ENCODE peak calls at places on chromosomes 5 and 9, in seven cellular contexts. Q is trophoblast cell, H is mesenchymal stem cell, R is H9, F is H1, N is neuronal stem cell, J is mesendoderm. G is an unnamed sample.

GRCh38 chr5:119393201-119393691 is 37.4 kb downstream of the TNFAIP8 start:
- DNase-seq in H (peak), J (no peak), N (no peak), F (no peak), R (no peak), Q (no peak), G (no peak)

GRCh38 chr5:151706906-151707305 is 20.2 kb upstream of the SPARC start:
- DNase-seq in N (no peak), R (no peak), Q (no peak), F (no peak), J (no peak), H (no peak), G (peak)

GRCh38 chr9:35813434-35814105 is 1.3 kb downstream of the HINT2 start:
- DNase-seq in J (peak), F (no peak), N (no peak), Q (no peak), H (peak), R (peak), G (peak)

GRCh38 chr9:116998305-116998704 is 311.2 kb downstream of the TRIM32 start:
- DNase-seq in N (peak), R (no peak), J (peak), H (peak), F (no peak), Q (no peak), G (peak)

GRCh38 chr5:124365491-124365890 is 380.9 kb downstream of the ZNF608 start:
- DNase-seq in H (no peak), J (no peak), N (no peak), Q (no peak), R (no peak), F (no peak), G (no peak)

GRCh38 chr9:118271936-118272335 is 567.7 kb downstream of the TLR4 start:
- DNase-seq in N (no peak), F (no peak), Q (no peak), J (no peak), R (no peak), H (peak), G (no peak)

GRCh38 chr5:33120671-33121070 is 320.1 kb upstream of the TARS1 start:
- DNase-seq in Q (no peak), R (no peak), F (no peak), H (no peak), N (no peak), J (no peak), G (peak)

GRCh38 chr5:135131801-135132675 is 98.0 kb upstream of the PITX1 start:
- DNase-seq in H (peak), R (no peak), F (no peak), Q (no peak), J (peak), N (no peak), G (peak)

GRCh38 chr5:145811834-145812625 is 23.1 kb downstream of the PRELID2 start:
- DNase-seq in Q (no peak), R (no peak), N (no peak), H (peak), F (no peak), J (peak), G (peak)

GRCh38 chr5:83577036-83577636 is 105.6 kb downstream of the VCAN start:
- DNase-seq in R (no peak), H (peak), J (peak), Q (peak), F (no peak), N (no peak), G (peak)

GRCh38 chr5:161719157-161719556 is 33.6 kb downstream of the GABRA6 start:
- DNase-seq in N (no peak), R (no peak), H (no peak), Q (no peak), J (no peak), F (no peak), G (no peak)

GRCh38 chr9:4297795-4298254 is 2.0 kb downstream of the GLIS3 start:
- DNase-seq in J (peak), H (peak), Q (no peak), F (no peak), R (peak), N (peak), G (peak)

GRCh38 chr9:131480258-131480657 is 22.5 kb upstream of the POMT1 start:
- DNase-seq in Q (no peak), J (no peak), N (no peak), H (no peak), F (no peak), R (no peak), G (no peak)

GRCh38 chr9:90802534-90802933 is 915 bp downstream of the SYK start:
- DNase-seq in Q (no peak), N (no peak), F (no peak), H (peak), R (no peak), J (no peak), G (no peak)

GRCh38 chr9:74431467-74431866 is 65.7 kb upstream of the RORB start:
- DNase-seq in J (peak), Q (no peak), R (no peak), N (no peak), H (no peak), F (no peak), G (no peak)

GRCh38 chr5:127875235-127876021 is 172.2 kb downstream of the CCDC192 start:
- DNase-seq in N (peak), R (peak), H (peak), J (peak), Q (peak), F (peak), G (peak)

GRCh38 chr9:73011956-73012355 is 59.1 kb upstream of the ALDH1A1 start:
- DNase-seq in H (no peak), J (no peak), N (no peak), F (no peak), R (no peak), Q (no peak), G (no peak)

GRCh38 chr9:125332527-125332926 is 70.9 kb downstream of the GAPVD1 start:
- DNase-seq in Q (no peak), H (no peak), J (no peak), R (no peak), F (no peak), N (no peak), G (no peak)

GRCh38 chr5:67900515-67900914 is 315.0 kb upstream of the PIK3R1 start:
- DNase-seq in R (no peak), F (no peak), N (no peak), J (no peak), H (no peak), Q (no peak), G (no peak)

GRCh38 chr5:148474025-148474511 is 90.3 kb downstream of the FBXO38 start:
- DNase-seq in Q (peak), H (no peak), R (no peak), F (no peak), J (peak), N (no peak), G (peak)

GRCh38 chr5:66519626-66520025 is 76.6 kb upstream of the MAST4 start:
- DNase-seq in Q (peak), N (no peak), F (no peak), J (no peak), R (no peak), H (no peak), G (no peak)

GRCh38 chr5:42949348-42950090 is 90.6 kb downstream of the ANXA2R start:
- DNase-seq in N (no peak), F (no peak), H (no peak), R (no peak), J (no peak), Q (peak), G (peak)

GRCh38 chr5:139639619-139640431 is 8.3 kb upstream of the CXXC5 start:
- DNase-seq in H (no peak), Q (no peak), R (no peak), J (no peak), N (no peak), F (peak), G (peak)

GRCh38 chr9:108040783-108041182 is 551.2 kb upstream of the KLF4 start:
- DNase-seq in N (no peak), Q (peak), F (no peak), R (no peak), J (no peak), H (peak), G (peak)

GRCh38 chr5:61051267-61051666 is 106.3 kb downstream of the NDUFAF2 start:
- DNase-seq in N (no peak), F (no peak), Q (no peak), J (peak), R (no peak), H (peak), G (peak)

GRCh38 chr5:174323878-174324281 is 278.4 kb downstream of the NSG2 start:
- DNase-seq in Q (no peak), F (peak), H (peak), N (peak), J (peak), R (peak), G (peak)

GRCh38 chr5:4882186-4882585 is 257.9 kb upstream of the ADAMTS16 start:
- DNase-seq in R (no peak), N (no peak), Q (no peak), J (no peak), F (no peak), H (no peak), G (no peak)

DNA sequence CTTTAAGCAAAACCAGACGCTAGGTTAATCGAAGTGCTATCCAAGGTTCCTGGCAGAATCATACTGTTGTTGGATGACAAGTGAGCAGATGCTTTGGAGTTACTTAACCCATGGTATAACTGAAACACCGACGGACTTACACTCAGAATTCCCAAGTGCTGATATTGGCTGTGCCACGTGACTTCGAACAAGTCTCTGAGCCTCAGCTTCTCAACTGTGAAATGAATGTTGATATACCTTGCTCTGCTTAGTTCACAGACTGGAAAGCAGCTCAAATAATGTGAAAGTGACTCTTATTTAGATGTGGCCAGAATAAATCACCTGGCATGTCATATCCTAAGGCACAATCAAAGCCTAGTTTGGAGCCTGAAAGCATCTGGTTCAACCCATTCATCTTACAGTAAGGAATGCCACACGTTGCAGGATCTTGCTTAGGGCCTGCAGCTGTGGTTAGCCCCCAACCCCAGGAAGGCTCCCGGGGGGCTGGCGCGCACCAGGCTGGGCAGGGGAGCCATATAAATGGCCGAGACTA is 759 bp downstream of the GEMIN5 start:
- DNase-seq in R (no peak), H (peak), J (no peak), Q (no peak), N (peak), F (no peak), G (peak)
- H3K4ac ChIP-seq in R (no peak), H (no peak), J (no peak), Q (peak), N (no peak), F (no peak), G (no peak)

DNA sequence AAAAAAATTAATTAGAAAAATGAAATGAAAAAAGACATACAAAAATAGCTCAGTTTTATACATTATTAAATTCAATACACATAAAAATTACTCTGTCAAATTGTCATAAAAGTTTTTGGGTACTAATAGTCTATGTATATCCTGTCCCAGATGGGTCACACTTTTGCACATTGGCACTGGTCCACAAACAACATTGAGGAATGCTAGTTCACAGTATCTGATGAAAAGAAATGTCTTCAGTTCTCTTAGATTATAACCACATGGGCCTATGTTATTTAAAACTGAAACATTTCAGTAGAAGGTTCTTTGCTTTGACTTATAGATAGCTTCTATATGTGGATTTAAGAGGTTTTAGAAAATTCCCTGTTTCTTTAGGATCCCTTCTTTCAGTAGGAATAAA is 39.8 kb downstream of the LNPEP start:
- DNase-seq in H (no peak), F (no peak), R (no peak), J (no peak), Q (no peak), N (no peak), G (peak)
- H3K4ac ChIP-seq in H (no peak), F (no peak), R (no peak), J (no peak), Q (no peak), N (no peak), G (no peak)

GRCh38 chr9:137016436-137016835 is 11.6 kb downstream of the ABCA2 start:
- DNase-seq in Q (no peak), J (no peak), F (no peak), H (no peak), N (no peak), R (no peak), G (no peak)

GRCh38 chr9:137015976-137016375 is 12.1 kb downstream of the ABCA2 start:
- DNase-seq in J (no peak), N (no peak), H (no peak), R (no peak), F (no peak), Q (no peak), G (no peak)

GRCh38 chr9:137017071-137017470 is 11.0 kb downstream of the ABCA2 start:
- DNase-seq in Q (no peak), F (no peak), N (no peak), J (no peak), H (no peak), R (no peak), G (no peak)

GRCh38 chr9:137018761-137019559 is 9.1 kb downstream of the ABCA2 start:
- DNase-seq in N (no peak), J (no peak), F (no peak), R (no peak), Q (no peak), H (no peak), G (no peak)

GRCh38 chr9:137017791-137018497 is 10.1 kb downstream of the ABCA2 start:
- DNase-seq in R (peak), J (no peak), F (no peak), N (no peak), Q (no peak), H (no peak), G (no peak)
- H3K4ac ChIP-seq in R (no peak), J (no peak), F (no peak), N (no peak), Q (no peak), H (no peak), G (no peak)

DNA sequence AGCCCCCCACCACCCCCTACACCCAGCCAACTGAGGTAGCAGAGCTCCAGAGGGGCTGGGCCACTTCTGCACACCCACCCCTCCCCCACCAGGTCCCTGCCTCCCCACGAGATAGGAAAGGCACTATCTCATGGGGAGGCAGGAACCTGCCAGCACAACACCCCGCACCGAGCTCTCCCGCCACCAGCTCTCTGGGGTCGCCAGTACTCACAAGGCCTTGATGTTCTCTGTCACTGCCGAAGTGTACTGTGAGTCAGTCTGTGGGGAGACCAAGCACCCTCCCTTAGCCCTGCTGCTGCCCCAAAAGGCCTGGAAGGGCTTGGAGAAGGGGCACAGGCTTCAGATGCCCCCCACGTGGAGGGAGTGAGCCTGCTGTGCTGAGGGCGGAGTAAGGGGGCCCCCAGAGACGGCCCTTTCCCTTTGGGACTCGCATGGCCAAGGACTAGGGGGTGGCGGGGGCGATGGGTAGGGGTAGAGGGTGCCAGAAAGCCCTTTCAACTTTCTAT is 5.9 kb downstream of the MGAT4B start:
- DNase-seq in N (no peak), H (no peak), Q (no peak), J (no peak), R (no peak), F (no peak), G (no peak)
- H3K4ac ChIP-seq in N (no peak), H (no peak), Q (no peak), J (no peak), R (no peak), F (no peak), G (no peak)